ENCODE peak calls at places on chromosomes 12 and 14, in eight cellular contexts. O, R, U, Z, T, Q, M and G are unnamed samples. For H3K36me3 and H3K4me1, the result is how much of the 10 kb centered on the place peaks cover.

GRCh38 chr12:90020436-90020835 is 311.8 kb upstream of the ATP2B1 start:
- DNase-seq in U (no peak), M (no peak), Q (no peak), R (no peak), Z (no peak), T (no peak), O (no peak), G (no peak)

GRCh38 chr14:67510836-67511235 is 22.3 kb upstream of the PLEKHH1 start:
- DNase-seq in Z (no peak), M (no peak), Q (no peak), R (no peak), T (no peak), O (no peak), U (no peak), G (no peak)

GRCh38 chr12:48946943-48947342 is 10.3 kb downstream of the ARF3 start:
- DNase-seq in T (no peak), O (no peak), Q (no peak), U (no peak), Z (no peak), M (no peak), R (no peak), G (no peak)

GRCh38 chr14:102418853-102419240 is 56.1 kb downstream of the TECPR2 start:
- DNase-seq in U (no peak), M (no peak), T (no peak), O (no peak), Z (no peak), R (no peak), Q (no peak), G (no peak)

GRCh38 chr12:71799105-71799504 is 40.5 kb upstream of the TBC1D15 start:
- DNase-seq in Z (no peak), Q (no peak), M (no peak), R (no peak), U (no peak), O (peak), T (no peak), G (no peak)

GRCh38 chr14:68843471-68844209 is 50.8 kb upstream of the ZFP36L1 start:
- DNase-seq in R (peak), Z (peak), O (peak), Q (peak), T (peak), M (no peak), U (no peak), G (peak)

GRCh38 chr12:25155031-25155576 is 39.9 kb downstream of the DNAI7 start:
- DNase-seq in Z (no peak), U (no peak), R (no peak), T (no peak), Q (peak), O (peak), M (no peak), G (peak)

GRCh38 chr12:84842406-84843013 is 70.1 kb downstream of the SLC6A15 start:
- DNase-seq in Z (no peak), R (no peak), O (peak), Q (peak), U (no peak), T (no peak), M (peak), G (peak)

GRCh38 chr12:62251609-62251958 is 8.6 kb upstream of the USP15 start:
- DNase-seq in O (no peak), Q (no peak), R (no peak), M (no peak), Z (no peak), U (no peak), T (no peak), G (no peak)

GRCh38 chr12:88784166-88784565 is 203.9 kb upstream of the KITLG start:
- DNase-seq in T (no peak), Z (no peak), Q (no peak), R (no peak), O (no peak), M (no peak), U (no peak), G (no peak)

GRCh38 chr12:291153-291723 is 28.6 kb upstream of the SLC6A13 start:
- DNase-seq in Z (no peak), R (no peak), T (no peak), O (peak), Q (no peak), U (no peak), M (no peak), G (no peak)

GRCh38 chr12:57199191-57199590 is 17.4 kb upstream of the NXPH4 start:
- DNase-seq in R (no peak), U (no peak), O (no peak), T (no peak), M (no peak), Q (no peak), Z (no peak), G (no peak)
- H3K36me3 ChIP-seq in R (under half), U (half or more), O (half or more), T (under half), M (half or more), Q (under half), Z (under half), G (under half)

GRCh38 chr14:90676859-90677258 is 139.4 kb downstream of the TTC7B start:
- DNase-seq in M (no peak), T (no peak), O (peak), Z (no peak), R (no peak), Q (no peak), U (no peak), G (no peak)
- H3K27ac ChIP-seq in M (no peak), T (peak), O (no peak), Z (peak), R (no peak), Q (no peak), U (no peak), G (no peak)

GRCh38 chr12:46456356-46457334 is 84.1 kb upstream of the SLC38A2 start:
- DNase-seq in Z (no peak), M (no peak), R (no peak), Q (no peak), T (no peak), U (no peak), O (peak), G (no peak)
- H3K4me1 ChIP-seq in Z (under half), M (under half), R (under half), Q (under half), T (under half), U (half or more), O (under half), G (under half)

GRCh38 chr12:99920561-99920960 is 64.2 kb downstream of the ANKS1B start:
- DNase-seq in O (no peak), R (no peak), Z (no peak), M (no peak), Q (no peak), U (no peak), T (no peak), G (no peak)

GRCh38 chr12:99914206-99914605 is 70.5 kb downstream of the ANKS1B start:
- DNase-seq in O (no peak), Q (no peak), R (no peak), M (no peak), T (no peak), Z (no peak), U (no peak), G (no peak)

GRCh38 chr12:99916555-99916954 is 68.2 kb downstream of the ANKS1B start:
- DNase-seq in R (no peak), M (no peak), Q (no peak), U (no peak), O (no peak), Z (no peak), T (no peak), G (no peak)

GRCh38 chr12:99915251-99916082 is 69.3 kb downstream of the ANKS1B start:
- DNase-seq in T (no peak), Z (no peak), Q (no peak), U (no peak), R (no peak), O (no peak), M (no peak), G (no peak)

GRCh38 chr12:99918003-99918402 is 66.7 kb downstream of the ANKS1B start:
- DNase-seq in Q (no peak), R (no peak), M (no peak), Z (no peak), T (peak), O (no peak), U (no peak), G (no peak)
- H3K36me3 ChIP-seq in Q (under half), R (under half), M (under half), Z (under half), T (under half), O (under half), U (under half), G (under half)

GRCh38 chr14:70677324-70677723 is 35.6 kb downstream of the TTC9 start:
- DNase-seq in O (no peak), M (no peak), R (no peak), Q (no peak), U (no peak), T (no peak), Z (no peak), G (no peak)
- H3K27ac ChIP-seq in O (no peak), M (no peak), R (no peak), Q (no peak), U (no peak), T (no peak), Z (no peak), G (no peak)

DNA sequence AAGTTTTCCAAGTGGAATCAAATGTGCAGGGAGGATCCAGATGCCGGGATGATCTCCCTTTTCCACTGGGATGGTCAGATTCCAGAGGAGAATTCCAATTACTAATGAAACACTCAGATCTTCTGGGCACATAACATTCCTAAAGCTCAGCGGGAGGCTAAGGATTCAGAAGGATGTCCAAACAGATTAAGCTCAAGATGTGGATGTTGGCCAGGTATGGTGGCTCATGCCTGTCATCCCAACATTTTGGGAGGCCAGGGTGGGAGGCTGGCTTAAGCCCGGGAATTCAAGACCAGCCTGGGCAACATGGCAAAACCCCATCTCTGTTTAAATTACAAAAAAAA is 62.0 kb upstream of the PNMA1 start:
- DNase-seq in O (no peak), Q (no peak), Z (peak), T (no peak), M (no peak), U (no peak), R (no peak), G (no peak)
- H3K4me1 ChIP-seq in O (under half), Q (half or more), Z (under half), T (half or more), M (under half), U (half or more), R (under half), G (under half)